ENCODE peak calls at places on chromosomes 4 and X, in seven cellular contexts. I, J, S, K, R, Q and C are unnamed samples.

GRCh38 chrX:134782796-134783195 is 124.5 kb upstream of the PLAC1 start:
- DNase-seq in I (no peak), J (peak), S (peak), K (peak), R (no peak), Q (no peak), C (no peak)

GRCh38 chr4:36568575-36568974 is 287.2 kb downstream of the DTHD1 start:
- DNase-seq in I (peak), J (no peak), S (no peak), K (no peak), R (no peak), Q (no peak), C (no peak)

GRCh38 chr4:145870155-145871020 is 68.2 kb downstream of the ZNF827 start:
- DNase-seq in I (no peak), J (no peak), S (no peak), K (no peak), R (no peak), Q (no peak), C (no peak)

GRCh38 chr4:165662341-165662740 is 210.7 kb upstream of the TLL1 start:
- DNase-seq in I (no peak), J (no peak), S (no peak), K (no peak), R (no peak), Q (no peak), C (no peak)

GRCh38 chr4:7043521-7044414 is 596 bp downstream of the TADA2B start:
- DNase-seq in I (peak), J (peak), S (peak), K (peak), R (no peak), Q (peak), C (no peak)

GRCh38 chr4:154559141-154559841 is 3.5 kb upstream of the FGB start:
- DNase-seq in I (peak), J (peak), S (peak), K (peak), R (peak), Q (no peak), C (peak)

GRCh38 chrX:48492293-48492910 is 16.4 kb upstream of the PORCN start:
- DNase-seq in I (no peak), J (peak), S (no peak), K (peak), R (no peak), Q (no peak), C (no peak)

GRCh38 chr4:54439831-54440243 is 210.7 kb downstream of the PDGFRA start:
- DNase-seq in I (no peak), J (peak), S (peak), K (peak), R (peak), Q (no peak), C (no peak)

GRCh38 chr4:168480991-168481588 is 798 bp upstream of the DDX60L start:
- DNase-seq in I (no peak), J (peak), S (peak), K (peak), R (no peak), Q (no peak), C (no peak)

GRCh38 chr4:6019316-6020263 is 1.4 kb upstream of the C4orf50 start:
- DNase-seq in I (peak), J (peak), S (peak), K (peak), R (peak), Q (peak), C (peak)

GRCh38 chrX:138763761-138764160 is 52.2 kb upstream of the FGF13 start:
- DNase-seq in I (no peak), J (no peak), S (no peak), K (no peak), R (no peak), Q (no peak), C (no peak)

GRCh38 chr4:138320856-138321255 is 78.7 kb upstream of the SLC7A11 start:
- DNase-seq in I (no peak), J (no peak), S (no peak), K (no peak), R (no peak), Q (no peak), C (no peak)

GRCh38 chr4:8044699-8045098 is 105.0 kb upstream of the AFAP1 start:
- DNase-seq in I (no peak), J (no peak), S (no peak), K (no peak), R (no peak), Q (no peak), C (no peak)

GRCh38 chr4:1715002-1715761 is 3.1 kb upstream of the SLBP start:
- DNase-seq in I (no peak), J (no peak), S (no peak), K (no peak), R (no peak), Q (no peak), C (peak)

GRCh38 chrX:125826080-125826479 is 340.0 kb downstream of the DCAF12L2 start:
- DNase-seq in I (peak), J (no peak), S (no peak), K (no peak), R (no peak), Q (no peak), C (no peak)

GRCh38 chr4:5776510-5776909 is 65.5 kb downstream of the EVC start:
- DNase-seq in I (no peak), J (no peak), S (no peak), K (no peak), R (no peak), Q (no peak), C (no peak)

GRCh38 chrX:129622757-129623301 is 31.9 kb downstream of the APLN start:
- DNase-seq in I (peak), J (peak), S (peak), K (peak), R (peak), Q (no peak), C (peak)

GRCh38 chr4:64305565-64306254 is 103.5 kb downstream of the TECRL start:
- DNase-seq in I (peak), J (no peak), S (no peak), K (no peak), R (no peak), Q (no peak), C (no peak)

GRCh38 chr4:71446479-71447081 is 107.8 kb downstream of the SLC4A4 start:
- DNase-seq in I (no peak), J (no peak), S (no peak), K (no peak), R (no peak), Q (no peak), C (no peak)

GRCh38 chrX:30570505-30570904 is 7.1 kb downstream of the TASL start:
- DNase-seq in I (no peak), J (peak), S (peak), K (peak), R (no peak), Q (no peak), C (no peak)

GRCh38 chr4:144645102-144645469 is 870 bp upstream of the HHIP start:
- DNase-seq in I (no peak), J (no peak), S (no peak), K (no peak), R (no peak), Q (no peak), C (peak)

GRCh38 chrX:80285131-80285773 is 135.0 kb upstream of the TENT5D start:
- DNase-seq in I (peak), J (peak), S (peak), K (peak), R (peak), Q (peak), C (peak)

GRCh38 chrX:110167952-110168451 is 149.9 kb downstream of the AMMECR1 start:
- DNase-seq in I (peak), J (no peak), S (peak), K (peak), R (peak), Q (peak), C (peak)

GRCh38 chr4:57425610-57426009 is 315.4 kb upstream of the IGFBP7 start:
- DNase-seq in I (no peak), J (no peak), S (no peak), K (no peak), R (no peak), Q (no peak), C (no peak)

GRCh38 chrX:28278236-28278635 is 297.0 kb upstream of the DCAF8L1 start:
- DNase-seq in I (no peak), J (no peak), S (no peak), K (no peak), R (no peak), Q (no peak), C (no peak)

GRCh38 chr4:137519406-137519805 is 12.9 kb downstream of the PCDH18 start:
- DNase-seq in I (no peak), J (peak), S (no peak), K (no peak), R (no peak), Q (no peak), C (no peak)

GRCh38 chr4:773214-773613 is 52.7 kb downstream of the CPLX1 start:
- DNase-seq in I (no peak), J (no peak), S (no peak), K (no peak), R (no peak), Q (no peak), C (no peak)

GRCh38 chrX:123186796-123187195 is 2.7 kb downstream of the GRIA3 start:
- DNase-seq in I (no peak), J (no peak), S (no peak), K (no peak), R (no peak), Q (no peak), C (no peak)

GRCh38 chrX:123504047-123504446 is 228.8 kb downstream of the THOC2 start:
- DNase-seq in I (no peak), J (peak), S (no peak), K (no peak), R (no peak), Q (no peak), C (no peak)

GRCh38 chrX:107537815-107538214 is 88.4 kb downstream of the FRMPD3 start:
- DNase-seq in I (peak), J (peak), S (peak), K (peak), R (peak), Q (peak), C (peak)

GRCh38 chr4:165191814-165192499 is 15.4 kb upstream of the KLHL2 start:
- DNase-seq in I (no peak), J (no peak), S (no peak), K (no peak), R (no peak), Q (no peak), C (no peak)

GRCh38 chrX:150844016-150844415 is 54.5 kb downstream of the CD99L2 start:
- DNase-seq in I (peak), J (no peak), S (peak), K (no peak), R (no peak), Q (no peak), C (no peak)

GRCh38 chr4:10113362-10114047 is 3.1 kb downstream of the WDR1 start:
- DNase-seq in I (no peak), J (no peak), S (no peak), K (no peak), R (no peak), Q (peak), C (no peak)

GRCh38 chr4:182139481-182139880 is 103.7 kb upstream of the TENM3 start:
- DNase-seq in I (no peak), J (no peak), S (no peak), K (no peak), R (no peak), Q (no peak), C (no peak)

GRCh38 chrX:130772313-130773140 is 130.5 kb downstream of the ENOX2 start:
- DNase-seq in I (peak), J (peak), S (peak), K (peak), R (no peak), Q (no peak), C (no peak)

DNA sequence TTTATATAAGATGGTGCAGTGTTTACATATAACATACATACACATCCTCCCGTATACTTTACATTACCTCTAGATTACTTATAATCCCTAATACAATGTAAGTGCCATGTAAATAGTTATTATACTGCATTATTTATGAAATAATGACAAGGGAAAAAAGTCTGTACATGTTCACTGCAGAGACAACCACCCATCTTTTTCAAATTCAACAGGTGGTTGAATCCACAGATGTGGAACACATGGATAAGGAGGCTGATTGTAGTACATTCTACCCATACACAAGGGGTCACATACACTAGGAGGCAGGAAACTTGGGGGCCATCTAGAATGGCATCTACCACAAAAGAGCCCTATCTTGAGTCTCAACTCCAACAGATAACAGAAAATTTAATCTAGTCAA is 3.4 kb upstream of the IDS start:
- DNase-seq in I (no peak), J (no peak), S (no peak), K (no peak), R (no peak), Q (no peak), C (no peak)
- H3K18ac ChIP-seq in I (no peak), J (no peak), S (no peak), K (no peak), R (no peak), Q (no peak), C (no peak)

GRCh38 chrX:147859666-147860065 is 52.1 kb upstream of the FMR1 start:
- DNase-seq in I (no peak), J (no peak), S (no peak), K (no peak), R (no peak), Q (no peak), C (no peak)
- H3K4ac ChIP-seq in I (no peak), J (no peak), S (no peak), K (no peak), R (no peak), Q (no peak), C (no peak)

GRCh38 chr4:113621633-113622032 is 139.9 kb downstream of the CAMK2D start:
- DNase-seq in I (no peak), J (no peak), S (no peak), K (no peak), R (no peak), Q (no peak), C (no peak)

GRCh38 chr4:113620032-113620431 is 141.5 kb downstream of the CAMK2D start:
- DNase-seq in I (no peak), J (no peak), S (no peak), K (no peak), R (no peak), Q (no peak), C (no peak)

GRCh38 chr4:113616443-113616842 is 145.1 kb downstream of the CAMK2D start:
- DNase-seq in I (no peak), J (no peak), S (no peak), K (no peak), R (no peak), Q (no peak), C (no peak)

GRCh38 chr4:113617195-113617594 is 144.3 kb downstream of the CAMK2D start:
- DNase-seq in I (no peak), J (no peak), S (no peak), K (no peak), R (no peak), Q (no peak), C (no peak)

GRCh38 chr4:113618205-113618604 is 143.3 kb downstream of the CAMK2D start:
- DNase-seq in I (no peak), J (no peak), S (no peak), K (no peak), R (no peak), Q (no peak), C (no peak)
- H3K18ac ChIP-seq in I (no peak), J (no peak), S (no peak), K (no peak), R (no peak), Q (no peak), C (no peak)

DNA sequence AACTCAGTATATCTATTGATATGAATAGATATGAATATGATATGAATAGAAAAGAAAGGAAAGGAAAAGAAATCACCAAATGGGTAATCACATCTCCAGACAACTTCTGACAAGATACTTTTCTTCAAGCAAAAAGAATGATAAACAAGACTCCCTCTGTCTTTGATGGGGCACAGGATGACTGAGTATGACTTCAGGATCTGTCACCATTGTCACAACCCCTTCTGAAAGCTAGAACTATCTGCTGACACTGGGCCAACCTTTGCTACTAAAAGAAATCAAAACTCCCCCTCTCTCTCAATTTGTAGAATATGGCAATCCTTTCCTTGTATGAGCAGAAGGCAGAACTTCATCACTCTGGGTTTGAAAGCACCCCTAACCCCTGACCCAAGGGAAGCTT is 267.2 kb upstream of the RASGEF1B start:
- DNase-seq in I (no peak), J (no peak), S (no peak), K (no peak), R (no peak), Q (no peak), C (no peak)
- H3K4ac ChIP-seq in I (no peak), J (no peak), S (no peak), K (no peak), R (no peak), Q (no peak), C (no peak)

GRCh38 chr4:184498598-184498997 is 24.2 kb upstream of the IRF2 start:
- DNase-seq in I (no peak), J (no peak), S (no peak), K (no peak), R (no peak), Q (no peak), C (no peak)
- H3K18ac ChIP-seq in I (no peak), J (no peak), S (no peak), K (no peak), R (no peak), Q (no peak), C (no peak)

GRCh38 chr4:33340168-33340567 is 2620.0 kb downstream of the PCDH7 start:
- DNase-seq in I (no peak), J (no peak), S (no peak), K (no peak), R (no peak), Q (no peak), C (no peak)

GRCh38 chr4:33339762-33340161 is 2619.6 kb downstream of the PCDH7 start:
- DNase-seq in I (no peak), J (no peak), S (no peak), K (no peak), R (no peak), Q (no peak), C (no peak)

DNA sequence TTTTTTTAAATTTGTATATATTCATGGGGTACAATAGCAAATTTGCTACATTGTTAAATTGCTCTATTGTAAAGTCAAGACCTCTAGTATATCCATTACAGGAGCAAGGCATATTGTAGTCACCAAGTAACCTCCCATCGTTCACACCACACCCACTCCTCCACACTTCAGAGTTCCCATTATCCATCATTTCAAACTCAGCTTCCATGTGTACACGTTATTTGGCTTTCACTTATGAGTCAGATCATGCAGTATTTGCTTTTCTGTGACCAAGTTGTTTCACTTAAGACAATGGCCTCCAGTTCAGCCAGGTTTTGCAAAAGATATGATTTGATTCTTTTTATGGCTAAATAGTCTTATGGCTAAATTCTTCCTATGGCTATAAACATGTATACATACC is 2614.2 kb downstream of the PCDH7 start:
- DNase-seq in I (no peak), J (no peak), S (no peak), K (no peak), R (no peak), Q (no peak), C (no peak)
- H3K4ac ChIP-seq in I (no peak), J (no peak), S (no peak), K (no peak), R (no peak), Q (no peak), C (no peak)

GRCh38 chrX:39469126-39469525 is 628.6 kb downstream of the BCOR start:
- DNase-seq in I (no peak), J (no peak), S (no peak), K (no peak), R (no peak), Q (no peak), C (no peak)

GRCh38 chrX:39458779-39459178 is 639.0 kb downstream of the BCOR start:
- DNase-seq in I (no peak), J (no peak), S (no peak), K (no peak), R (no peak), Q (no peak), C (no peak)

GRCh38 chrX:39459204-39459603 is 638.6 kb downstream of the BCOR start:
- DNase-seq in I (no peak), J (no peak), S (no peak), K (no peak), R (no peak), Q (no peak), C (no peak)

GRCh38 chrX:39460491-39460890 is 637.3 kb downstream of the BCOR start:
- DNase-seq in I (no peak), J (no peak), S (no peak), K (no peak), R (no peak), Q (no peak), C (no peak)

GRCh38 chrX:39464253-39464652 is 633.5 kb downstream of the BCOR start:
- DNase-seq in I (no peak), J (no peak), S (no peak), K (no peak), R (no peak), Q (no peak), C (no peak)
- H3K18ac ChIP-seq in I (no peak), J (no peak), S (no peak), K (no peak), R (no peak), Q (no peak), C (no peak)